ENCODE peak calls at places on chromosomes 16 and 17, in six cellular contexts. One of them, this sample, is unnamed.

GRCh38 chr17:40191237-40192208 is 14.3 kb downstream of the RAPGEFL1 start:
- DNase-seq in body of pancreas: peak; percentile 85
- DNase-seq in GM04504: peak; percentile 59
- DNase-seq in CD4-positive, alpha-beta T cell: peak; percentile 60
- DNase-seq in COR-L47: peak; percentile 61
- DNase-seq in left ventricle myocardium superior: peak; percentile 86
- DNase-seq in this sample: peak; percentile 86

GRCh38 chr16:47872228-47872627 is 283.6 kb downstream of the ABCC12 start:
- DNase-seq in body of pancreas: no peak
- DNase-seq in GM04504: no peak
- DNase-seq in CD4-positive, alpha-beta T cell: no peak
- DNase-seq in COR-L47: no peak
- DNase-seq in left ventricle myocardium superior: no peak
- DNase-seq in this sample: no peak

GRCh38 chr16:89422527-89422904 is 67.8 kb downstream of the ANKRD11 start:
- DNase-seq in body of pancreas: no peak
- DNase-seq in GM04504: no peak
- DNase-seq in CD4-positive, alpha-beta T cell: no peak
- DNase-seq in COR-L47: no peak
- DNase-seq in left ventricle myocardium superior: no peak
- DNase-seq in this sample: no peak

GRCh38 chr17:37527249-37527851 is 37.7 kb downstream of the DUSP14 start:
- DNase-seq in body of pancreas: peak; percentile 30
- DNase-seq in GM04504: peak; percentile 24
- DNase-seq in CD4-positive, alpha-beta T cell: no peak
- DNase-seq in COR-L47: peak; percentile 13
- DNase-seq in left ventricle myocardium superior: no peak
- DNase-seq in this sample: no peak

GRCh38 chr16:24980077-24980793 is 34.9 kb downstream of the ARHGAP17 start:
- DNase-seq in body of pancreas: no peak
- DNase-seq in GM04504: no peak
- DNase-seq in CD4-positive, alpha-beta T cell: no peak
- DNase-seq in COR-L47: no peak
- DNase-seq in left ventricle myocardium superior: no peak
- DNase-seq in this sample: no peak

GRCh38 chr16:28192811-28193529 is 18.8 kb downstream of the XPO6 start:
- DNase-seq in body of pancreas: no peak
- DNase-seq in GM04504: no peak
- DNase-seq in CD4-positive, alpha-beta T cell: peak; percentile 55
- DNase-seq in COR-L47: no peak
- DNase-seq in left ventricle myocardium superior: no peak
- DNase-seq in this sample: no peak

GRCh38 chr16:53881371-53881770 is 177.4 kb downstream of the FTO start:
- DNase-seq in body of pancreas: no peak
- DNase-seq in GM04504: peak; percentile 40
- DNase-seq in CD4-positive, alpha-beta T cell: no peak
- DNase-seq in COR-L47: no peak
- DNase-seq in left ventricle myocardium superior: no peak
- DNase-seq in this sample: no peak

GRCh38 chr17:64775701-64776570 is 113.8 kb upstream of the SMURF2 start:
- DNase-seq in body of pancreas: no peak
- DNase-seq in GM04504: no peak
- DNase-seq in CD4-positive, alpha-beta T cell: no peak
- DNase-seq in COR-L47: no peak
- DNase-seq in left ventricle myocardium superior: no peak
- DNase-seq in this sample: no peak

GRCh38 chr16:81686391-81687182 is 92.5 kb upstream of the PLCG2 start:
- DNase-seq in body of pancreas: no peak
- DNase-seq in GM04504: no peak
- DNase-seq in CD4-positive, alpha-beta T cell: no peak
- DNase-seq in COR-L47: no peak
- DNase-seq in left ventricle myocardium superior: peak; percentile 19
- DNase-seq in this sample: peak; percentile 26

GRCh38 chr16:83143788-83144187 is 517.0 kb downstream of the CDH13 start:
- DNase-seq in body of pancreas: no peak
- DNase-seq in GM04504: no peak
- DNase-seq in CD4-positive, alpha-beta T cell: no peak
- DNase-seq in COR-L47: no peak
- DNase-seq in left ventricle myocardium superior: no peak
- DNase-seq in this sample: no peak

GRCh38 chr16:88783391-88784073 is 1.5 kb downstream of the PIEZO1 start:
- DNase-seq in body of pancreas: no peak
- DNase-seq in GM04504: no peak
- DNase-seq in CD4-positive, alpha-beta T cell: no peak
- DNase-seq in COR-L47: no peak
- DNase-seq in left ventricle myocardium superior: no peak
- DNase-seq in this sample: no peak

GRCh38 chr17:77163001-77163400 is 22.2 kb downstream of the SEC14L1 start:
- DNase-seq in body of pancreas: peak; percentile 62
- DNase-seq in GM04504: no peak
- DNase-seq in CD4-positive, alpha-beta T cell: no peak
- DNase-seq in COR-L47: no peak
- DNase-seq in left ventricle myocardium superior: peak; percentile 33
- DNase-seq in this sample: no peak

GRCh38 chr16:27226476-27226875 is 23.1 kb downstream of the KDM8 start:
- DNase-seq in body of pancreas: peak; percentile 52
- DNase-seq in GM04504: no peak
- DNase-seq in CD4-positive, alpha-beta T cell: no peak
- DNase-seq in COR-L47: peak; percentile 81
- DNase-seq in left ventricle myocardium superior: no peak
- DNase-seq in this sample: peak; percentile 42